ENCODE peak calls at places on chromosome 12, in seven cellular contexts. L, M, R, H, D, Z and S are unnamed samples.

GRCh38 chr12:71840226-71840847 is 778 bp downstream of the TBC1D15 start:
- DNase-seq in L (peak; percentile 49), M (no peak), R (no peak), H (no peak), D (peak; percentile 9), Z (peak; percentile 44), S (no peak)

GRCh38 chr12:46680506-46680905 is 145.3 kb downstream of the SLC38A4 start:
- DNase-seq in L (no peak), M (no peak), R (no peak), H (no peak), D (no peak), Z (no peak), S (no peak)

GRCh38 chr12:6688543-6688999 is 604 bp downstream of the ZNF384 start:
- DNase-seq in L (peak; percentile 92), M (peak; percentile 89), R (no peak), H (no peak), D (no peak), Z (no peak), S (peak; percentile 92)

GRCh38 chr12:6053541-6053940 is 70.9 kb downstream of the VWF start:
- DNase-seq in L (no peak), M (no peak), R (no peak), H (no peak), D (no peak), Z (no peak), S (no peak)

GRCh38 chr12:113310489-113310888 is 24.4 kb downstream of the SLC8B1 start:
- DNase-seq in L (no peak), M (no peak), R (no peak), H (no peak), D (no peak), Z (no peak), S (no peak)

GRCh38 chr12:113932411-113933196 is 33.5 kb downstream of the RBM19 start:
- DNase-seq in L (no peak), M (peak; percentile 92), R (peak; percentile 44), H (no peak), D (no peak), Z (no peak), S (no peak)

GRCh38 chr12:62640910-62641448 is 174.4 kb downstream of the MON2 start:
- DNase-seq in L (no peak), M (no peak), R (no peak), H (no peak), D (no peak), Z (no peak), S (no peak)

GRCh38 chr12:24879644-24880043 is 69.3 kb downstream of the BCAT1 start:
- DNase-seq in L (no peak), M (no peak), R (no peak), H (no peak), D (no peak), Z (no peak), S (no peak)

GRCh38 chr12:87142346-87142745 is 886.2 kb upstream of the MGAT4C start:
- DNase-seq in L (no peak), M (no peak), R (no peak), H (no peak), D (no peak), Z (no peak), S (no peak)

GRCh38 chr12:98738539-98738938 is 93.4 kb downstream of the APAF1 start:
- DNase-seq in L (no peak), M (no peak), R (no peak), H (no peak), D (no peak), Z (no peak), S (no peak)

GRCh38 chr12:1840561-1840960 is 20.2 kb downstream of the LRTM2 start:
- DNase-seq in L (no peak), M (no peak), R (no peak), H (no peak), D (no peak), Z (no peak), S (no peak)

DNA sequence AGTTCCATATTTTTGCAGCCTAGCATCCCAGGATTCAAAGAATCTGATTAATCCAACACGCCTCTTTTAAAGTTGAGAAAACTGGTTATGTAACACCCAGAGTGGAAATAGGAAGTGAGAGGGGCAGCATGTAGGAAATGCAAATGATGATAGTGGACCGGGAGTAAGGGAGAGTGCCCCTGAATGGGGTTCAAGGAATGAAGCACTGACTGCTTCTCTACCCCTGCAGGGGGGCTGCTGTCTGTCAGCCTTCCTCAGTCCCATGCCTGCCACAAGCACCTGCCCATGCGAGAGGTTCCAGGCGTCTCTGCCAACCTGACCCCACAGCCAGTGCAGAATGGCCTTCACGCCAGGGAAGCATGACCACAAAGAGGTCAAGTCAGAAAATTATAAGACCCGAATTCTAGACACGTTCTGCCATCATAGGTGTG is 126.5 kb upstream of the CCND2 start:
- DNase-seq in L (no peak), M (no peak), R (no peak), H (no peak), D (no peak), Z (no peak), S (no peak)
- H3K27ac ChIP-seq in L (no peak overlapping the region), M (no peak overlapping the region), R (no peak overlapping the region), H (no peak overlapping the region), D (peak overlapping the region; percentile 31), Z (no peak overlapping the region), S (no peak overlapping the region)

GRCh38 chr12:53325539-53326061 is 4.2 kb upstream of the AAAS start:
- DNase-seq in L (peak; percentile 39), M (peak; percentile 91), R (peak; percentile 45), H (peak; percentile 38), D (no peak), Z (no peak), S (no peak)
- H3K27ac ChIP-seq in L (peak overlapping the region; percentile 97), M (peak overlapping the region; percentile 100), R (peak overlapping the region; percentile 99), H (peak overlapping the region; percentile 92), D (peak overlapping the region; percentile 68), Z (no peak overlapping the region), S (peak overlapping the region; percentile 63)

GRCh38 chr12:52207895-52208294 is 16.1 kb upstream of the KRT80 start:
- DNase-seq in L (no peak), M (no peak), R (peak; percentile 54), H (peak; percentile 74), D (no peak), Z (no peak), S (peak; percentile 65)
- H3K27ac ChIP-seq in L (peak overlapping the region; percentile 96), M (no peak overlapping the region), R (no peak overlapping the region), H (no peak overlapping the region), D (no peak overlapping the region), Z (no peak overlapping the region), S (no peak overlapping the region)

DNA sequence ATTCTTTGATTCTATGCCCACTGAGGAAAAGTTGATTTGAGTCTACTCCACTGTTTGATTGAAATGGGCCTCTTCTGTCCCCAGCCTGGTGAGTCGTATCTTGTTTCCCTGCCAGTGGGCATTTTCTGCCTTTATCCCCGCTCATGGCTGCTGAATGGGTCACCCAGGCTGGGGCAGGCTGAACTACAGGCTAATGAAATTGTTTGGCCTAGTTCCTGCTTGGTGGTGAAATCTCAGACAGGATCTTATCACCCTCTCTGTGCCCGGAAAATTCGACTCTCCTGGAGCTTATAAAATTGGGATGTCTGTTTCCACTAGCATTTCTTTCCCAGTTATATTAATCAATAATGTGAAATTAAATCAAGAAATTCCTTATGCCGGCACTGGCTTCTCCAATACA is 65.0 kb downstream of the CHST11 start:
- DNase-seq in L (no peak), M (no peak), R (no peak), H (no peak), D (no peak), Z (no peak), S (no peak)
- H3K27ac ChIP-seq in L (no peak overlapping the region), M (no peak overlapping the region), R (no peak overlapping the region), H (no peak overlapping the region), D (no peak overlapping the region), Z (no peak overlapping the region), S (no peak overlapping the region)

GRCh38 chr12:121637231-121637914 is 11.0 kb downstream of the ORAI1 start:
- DNase-seq in L (no peak), M (peak; percentile 21), R (no peak), H (no peak), D (no peak), Z (no peak), S (peak; percentile 27)
- H3K27ac ChIP-seq in L (no peak overlapping the region), M (no peak overlapping the region), R (no peak overlapping the region), H (no peak overlapping the region), D (peak overlapping the region; percentile 66), Z (no peak overlapping the region), S (peak overlapping the region; percentile 35)

DNA sequence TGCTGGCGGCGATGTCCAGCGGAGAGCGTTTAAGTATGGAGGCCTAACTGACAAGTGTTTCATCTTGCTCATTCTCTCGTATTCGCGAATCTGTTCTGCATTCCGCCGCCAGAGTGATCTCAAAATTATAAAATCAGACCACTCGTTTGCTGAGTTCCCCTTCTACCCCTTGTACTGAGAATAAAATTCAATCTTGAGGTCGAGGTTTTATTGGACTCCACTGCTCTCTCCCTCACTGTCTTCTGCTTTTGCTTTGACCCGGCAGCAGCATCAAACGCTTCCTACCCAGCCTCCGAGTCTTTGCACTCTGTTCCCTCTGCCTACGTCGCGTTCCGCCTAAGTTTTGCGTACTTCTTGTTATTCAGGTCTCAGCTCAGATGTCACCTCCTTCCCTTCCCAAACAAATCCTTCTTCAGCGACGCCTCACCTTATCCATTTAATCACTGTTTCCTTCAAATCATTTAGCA is 462 bp downstream of the KNTC1 start:
- DNase-seq in L (peak; percentile 27), M (no peak), R (no peak), H (peak; percentile 18), D (no peak), Z (no peak), S (no peak)
- H3K27ac ChIP-seq in L (peak overlapping the region; percentile 87), M (peak overlapping the region; percentile 77), R (peak overlapping the region; percentile 64), H (peak overlapping the region; percentile 99), D (peak overlapping the region; percentile 63), Z (peak overlapping the region; percentile 52), S (peak overlapping the region; percentile 41)